ENCODE peak calls at places on chromosomes 11 and 22, in ten cellular contexts. A, L, Y, R, C, T, G, P, I and E are unnamed samples.

GRCh38 chr11:115920841-115921480 is 416.7 kb upstream of the CADM1 start:
- DNase-seq in A (no peak), L (no peak), Y (no peak), R (no peak), C (no peak), T (no peak), G (no peak), P (no peak), I (no peak), E (no peak)

GRCh38 chr11:26229270-26229669 is 102.7 kb upstream of the ANO3 start:
- DNase-seq in A (no peak), L (peak), Y (no peak), R (no peak), C (no peak), T (peak), G (no peak), P (no peak), I (no peak), E (peak)

GRCh38 chr11:6635082-6635932 is 16.1 kb upstream of the TPP1 start:
- DNase-seq in A (peak), L (peak), Y (no peak), R (no peak), C (no peak), T (no peak), G (peak), P (no peak), I (no peak), E (peak)

GRCh38 chr11:118046964-118047700 is 29.7 kb upstream of the TMPRSS4 start:
- DNase-seq in A (peak), L (no peak), Y (no peak), R (no peak), C (no peak), T (no peak), G (no peak), P (no peak), I (no peak), E (no peak)

GRCh38 chr22:49764151-49764581 is 63.5 kb downstream of the BRD1 start:
- DNase-seq in A (peak), L (no peak), Y (no peak), R (no peak), C (no peak), T (no peak), G (no peak), P (peak), I (no peak), E (peak)

GRCh38 chr11:86741489-86742435 is 58.6 kb upstream of the PRSS23 start:
- DNase-seq in A (no peak), L (peak), Y (no peak), R (no peak), C (no peak), T (peak), G (no peak), P (no peak), I (no peak), E (peak)

GRCh38 chr11:10304495-10305261 is at the start of gene ADM:
- DNase-seq in A (peak), L (peak), Y (peak), R (no peak), C (peak), T (peak), G (peak), P (peak), I (no peak), E (peak)

GRCh38 chr11:70281114-70281729 is 10.7 kb downstream of the PPFIA1 start:
- DNase-seq in A (no peak), L (peak), Y (no peak), R (no peak), C (no peak), T (peak), G (no peak), P (no peak), I (no peak), E (peak)

GRCh38 chr22:38327805-38328204 is 10.6 kb upstream of the CSNK1E start:
- DNase-seq in A (no peak), L (peak), Y (no peak), R (no peak), C (no peak), T (no peak), G (no peak), P (no peak), I (no peak), E (peak)

GRCh38 chr11:95108159-95108611 is 18.5 kb downstream of the ENDOD1 start:
- DNase-seq in A (no peak), L (peak), Y (no peak), R (no peak), C (no peak), T (no peak), G (peak), P (no peak), I (no peak), E (peak)

GRCh38 chr11:111795333-111795985 is 29.3 kb upstream of the PPP2R1B start:
- DNase-seq in A (no peak), L (peak), Y (no peak), R (no peak), C (no peak), T (no peak), G (no peak), P (no peak), I (no peak), E (peak)

GRCh38 chr11:68298659-68299516 is 13.5 kb upstream of the LRP5 start:
- DNase-seq in A (no peak), L (no peak), Y (no peak), R (no peak), C (no peak), T (no peak), G (peak), P (no peak), I (no peak), E (no peak)

GRCh38 chr11:29623144-29623722 is 393.6 kb downstream of the KCNA4 start:
- DNase-seq in A (no peak), L (no peak), Y (peak), R (no peak), C (no peak), T (no peak), G (no peak), P (no peak), I (no peak), E (no peak)

GRCh38 chr22:47786650-47787290 is 1024.3 kb downstream of the TBC1D22A start:
- DNase-seq in A (peak), L (no peak), Y (no peak), R (no peak), C (no peak), T (no peak), G (no peak), P (no peak), I (no peak), E (no peak)

GRCh38 chr11:103964390-103964789 is 72.0 kb upstream of the DDI1 start:
- DNase-seq in A (no peak), L (no peak), Y (no peak), R (no peak), C (no peak), T (no peak), G (no peak), P (no peak), I (no peak), E (no peak)

GRCh38 chr11:43172477-43172876 is 139.3 kb upstream of the API5 start:
- DNase-seq in A (no peak), L (no peak), Y (no peak), R (no peak), C (no peak), T (no peak), G (no peak), P (no peak), I (no peak), E (no peak)

GRCh38 chr22:47994899-47995573 is 1232.6 kb downstream of the TBC1D22A start:
- DNase-seq in A (no peak), L (no peak), Y (no peak), R (no peak), C (no peak), T (no peak), G (no peak), P (no peak), I (no peak), E (no peak)

GRCh38 chr11:87374206-87374793 is 336.6 kb downstream of the TMEM135 start:
- DNase-seq in A (no peak), L (no peak), Y (no peak), R (no peak), C (no peak), T (no peak), G (no peak), P (no peak), I (no peak), E (no peak)

GRCh38 chr11:61429346-61429690 is 457 bp downstream of the CPSF7 start:
- DNase-seq in A (peak), L (peak), Y (peak), R (peak), C (no peak), T (no peak), G (peak), P (peak), I (peak), E (peak)

GRCh38 chr11:33909552-33909951 is 17.7 kb upstream of the LMO2 start:
- DNase-seq in A (no peak), L (no peak), Y (no peak), R (no peak), C (no peak), T (no peak), G (no peak), P (no peak), I (no peak), E (no peak)

GRCh38 chr22:17492247-17492646 is 71.1 kb upstream of the SLC25A18 start:
- DNase-seq in A (peak), L (no peak), Y (peak), R (no peak), C (no peak), T (no peak), G (no peak), P (no peak), I (no peak), E (no peak)

GRCh38 chr11:87463486-87464102 is 425.9 kb downstream of the TMEM135 start:
- DNase-seq in A (no peak), L (peak), Y (peak), R (peak), C (no peak), T (no peak), G (no peak), P (no peak), I (no peak), E (peak)

GRCh38 chr11:84471501-84471900 is 1155.6 kb downstream of the DLG2 start:
- DNase-seq in A (no peak), L (no peak), Y (no peak), R (no peak), C (no peak), T (no peak), G (no peak), P (no peak), I (no peak), E (no peak)

GRCh38 chr22:38967451-38968450 is 10.3 kb downstream of the APOBEC3A start:
- DNase-seq in A (no peak), L (no peak), Y (no peak), R (no peak), C (no peak), T (no peak), G (no peak), P (no peak), I (no peak), E (no peak)

GRCh38 chr22:19147193-19147780 is 2.8 kb downstream of the GSC2 start:
- DNase-seq in A (no peak), L (no peak), Y (no peak), R (no peak), C (no peak), T (no peak), G (no peak), P (no peak), I (no peak), E (no peak)

GRCh38 chr22:19974935-19975706 is 33.5 kb upstream of the TXNRD2 start:
- DNase-seq in A (no peak), L (no peak), Y (no peak), R (peak), C (no peak), T (no peak), G (no peak), P (no peak), I (no peak), E (no peak)

GRCh38 chr11:132278801-132279574 is 908.6 kb downstream of the NTM start:
- DNase-seq in A (no peak), L (peak), Y (no peak), R (peak), C (no peak), T (peak), G (no peak), P (no peak), I (no peak), E (peak)

GRCh38 chr11:128709402-128709801 is 15.5 kb downstream of the FLI1 start:
- DNase-seq in A (no peak), L (peak), Y (no peak), R (no peak), C (no peak), T (peak), G (no peak), P (no peak), I (no peak), E (peak)

GRCh38 chr22:44287121-44287693 is 25.5 kb downstream of the SHISAL1 start:
- DNase-seq in A (no peak), L (no peak), Y (no peak), R (no peak), C (no peak), T (no peak), G (no peak), P (no peak), I (no peak), E (no peak)

GRCh38 chr11:86244063-86244521 is 461 bp upstream of the EED start:
- DNase-seq in A (peak), L (no peak), Y (peak), R (peak), C (no peak), T (peak), G (peak), P (peak), I (peak), E (no peak)

GRCh38 chr11:83612891-83613766 is 327.0 kb upstream of the CCDC90B start:
- DNase-seq in A (no peak), L (no peak), Y (no peak), R (no peak), C (no peak), T (no peak), G (no peak), P (no peak), I (no peak), E (no peak)

GRCh38 chr22:47071078-47071811 is 308.8 kb downstream of the TBC1D22A start:
- DNase-seq in A (peak), L (no peak), Y (no peak), R (no peak), C (no peak), T (no peak), G (no peak), P (no peak), I (no peak), E (no peak)

GRCh38 chr11:66190776-66191175 is 77.7 kb upstream of the RAB1B start:
- DNase-seq in A (no peak), L (no peak), Y (no peak), R (no peak), C (no peak), T (no peak), G (no peak), P (no peak), I (no peak), E (peak)

GRCh38 chr22:43891360-43892182 is at the start of gene PNPLA5:
- DNase-seq in A (no peak), L (no peak), Y (no peak), R (no peak), C (no peak), T (no peak), G (no peak), P (peak), I (no peak), E (no peak)

GRCh38 chr11:14054708-14055107 is 92.2 kb downstream of the SPON1 start:
- DNase-seq in A (no peak), L (no peak), Y (no peak), R (peak), C (no peak), T (no peak), G (no peak), P (no peak), I (no peak), E (peak)

GRCh38 chr11:66847461-66848232 is 4.4 kb downstream of the RCE1 start:
- DNase-seq in A (peak), L (no peak), Y (no peak), R (no peak), C (no peak), T (no peak), G (no peak), P (no peak), I (no peak), E (no peak)

GRCh38 chr11:8832571-8833260 is 78.3 kb upstream of the AKIP1 start:
- DNase-seq in A (no peak), L (peak), Y (no peak), R (no peak), C (no peak), T (peak), G (no peak), P (no peak), I (no peak), E (peak)

GRCh38 chr11:47186076-47186936 is at the start of gene PACSIN3:
- DNase-seq in A (no peak), L (no peak), Y (peak), R (no peak), C (no peak), T (no peak), G (peak), P (peak), I (peak), E (peak)

GRCh38 chr11:47186937-47187681 is 875 bp upstream of the PACSIN3 start:
- DNase-seq in A (no peak), L (peak), Y (peak), R (peak), C (no peak), T (no peak), G (peak), P (peak), I (peak), E (peak)

GRCh38 chr11:47189100-47189834 is 3.0 kb upstream of the PACSIN3 start:
- DNase-seq in A (no peak), L (peak), Y (peak), R (no peak), C (no peak), T (peak), G (no peak), P (no peak), I (no peak), E (peak)

GRCh38 chr11:47188262-47188661 is 2.0 kb upstream of the PACSIN3 start:
- DNase-seq in A (no peak), L (no peak), Y (no peak), R (no peak), C (no peak), T (no peak), G (no peak), P (no peak), I (no peak), E (peak)

GRCh38 chr11:47187723-47188122 is 1.5 kb upstream of the PACSIN3 start:
- DNase-seq in A (no peak), L (no peak), Y (peak), R (no peak), C (no peak), T (no peak), G (no peak), P (no peak), I (no peak), E (peak)
- H3K4me3 ChIP-seq in A (no peak), L (peak), Y (peak), R (peak), C (peak), T (peak), G (no peak), P (no peak), I (no peak), E (peak)

GRCh38 chr22:25827415-25827814 is 85.4 kb downstream of the MYO18B start:
- DNase-seq in A (no peak), L (no peak), Y (no peak), R (no peak), C (no peak), T (no peak), G (no peak), P (no peak), I (no peak), E (no peak)
- H3K4me3 ChIP-seq in A (no peak), L (no peak), Y (no peak), R (no peak), C (no peak), T (no peak), G (no peak), P (no peak), I (no peak), E (no peak)

GRCh38 chr11:75869661-75870455 is 54.8 kb downstream of the UVRAG start:
- DNase-seq in A (no peak), L (no peak), Y (no peak), R (no peak), C (no peak), T (no peak), G (no peak), P (no peak), I (no peak), E (peak)

GRCh38 chr11:75868990-75869389 is 54.0 kb downstream of the UVRAG start:
- DNase-seq in A (no peak), L (no peak), Y (peak), R (no peak), C (no peak), T (no peak), G (no peak), P (no peak), I (no peak), E (peak)

GRCh38 chr11:75872887-75873416 is 57.9 kb downstream of the UVRAG start:
- DNase-seq in A (no peak), L (no peak), Y (no peak), R (no peak), C (no peak), T (no peak), G (no peak), P (no peak), I (no peak), E (no peak)

GRCh38 chr11:75874942-75875341 is 59.9 kb downstream of the UVRAG start:
- DNase-seq in A (no peak), L (no peak), Y (no peak), R (no peak), C (no peak), T (no peak), G (no peak), P (no peak), I (no peak), E (no peak)

GRCh38 chr11:75873417-75874148 is 58.6 kb downstream of the UVRAG start:
- DNase-seq in A (no peak), L (no peak), Y (no peak), R (no peak), C (no peak), T (no peak), G (no peak), P (no peak), I (no peak), E (no peak)
- H3K4me3 ChIP-seq in A (no peak), L (no peak), Y (no peak), R (no peak), C (no peak), T (no peak), G (no peak), P (no peak), I (no peak), E (no peak)

GRCh38 chr22:22661275-22661674 is 16.9 kb downstream of the GGTLC2 start:
- DNase-seq in A (peak), L (no peak), Y (no peak), R (no peak), C (no peak), T (no peak), G (no peak), P (no peak), I (no peak), E (no peak)
- H3K4me3 ChIP-seq in A (no peak), L (no peak), Y (no peak), R (no peak), C (no peak), T (no peak), G (no peak), P (no peak), I (no peak), E (no peak)

GRCh38 chr11:18790820-18791174 is 801 bp downstream of the PTPN5 start:
- DNase-seq in A (no peak), L (no peak), Y (no peak), R (no peak), C (no peak), T (no peak), G (no peak), P (no peak), I (no peak), E (no peak)
- H3K4me3 ChIP-seq in A (no peak), L (no peak), Y (peak), R (no peak), C (no peak), T (no peak), G (no peak), P (no peak), I (no peak), E (no peak)

GRCh38 chr22:25420471-25420924 is 144.0 kb upstream of the GRK3 start:
- DNase-seq in A (no peak), L (no peak), Y (no peak), R (no peak), C (no peak), T (no peak), G (peak), P (peak), I (no peak), E (no peak)

GRCh38 chr22:25417792-25418191 is 146.7 kb upstream of the GRK3 start:
- DNase-seq in A (no peak), L (no peak), Y (no peak), R (no peak), C (no peak), T (no peak), G (no peak), P (no peak), I (no peak), E (no peak)

GRCh38 chr22:25420925-25421904 is 143.3 kb upstream of the GRK3 start:
- DNase-seq in A (no peak), L (no peak), Y (no peak), R (no peak), C (no peak), T (no peak), G (no peak), P (peak), I (no peak), E (no peak)

GRCh38 chr22:25413620-25414019 is 150.9 kb upstream of the GRK3 start:
- DNase-seq in A (no peak), L (no peak), Y (no peak), R (no peak), C (no peak), T (no peak), G (no peak), P (no peak), I (no peak), E (no peak)

DNA sequence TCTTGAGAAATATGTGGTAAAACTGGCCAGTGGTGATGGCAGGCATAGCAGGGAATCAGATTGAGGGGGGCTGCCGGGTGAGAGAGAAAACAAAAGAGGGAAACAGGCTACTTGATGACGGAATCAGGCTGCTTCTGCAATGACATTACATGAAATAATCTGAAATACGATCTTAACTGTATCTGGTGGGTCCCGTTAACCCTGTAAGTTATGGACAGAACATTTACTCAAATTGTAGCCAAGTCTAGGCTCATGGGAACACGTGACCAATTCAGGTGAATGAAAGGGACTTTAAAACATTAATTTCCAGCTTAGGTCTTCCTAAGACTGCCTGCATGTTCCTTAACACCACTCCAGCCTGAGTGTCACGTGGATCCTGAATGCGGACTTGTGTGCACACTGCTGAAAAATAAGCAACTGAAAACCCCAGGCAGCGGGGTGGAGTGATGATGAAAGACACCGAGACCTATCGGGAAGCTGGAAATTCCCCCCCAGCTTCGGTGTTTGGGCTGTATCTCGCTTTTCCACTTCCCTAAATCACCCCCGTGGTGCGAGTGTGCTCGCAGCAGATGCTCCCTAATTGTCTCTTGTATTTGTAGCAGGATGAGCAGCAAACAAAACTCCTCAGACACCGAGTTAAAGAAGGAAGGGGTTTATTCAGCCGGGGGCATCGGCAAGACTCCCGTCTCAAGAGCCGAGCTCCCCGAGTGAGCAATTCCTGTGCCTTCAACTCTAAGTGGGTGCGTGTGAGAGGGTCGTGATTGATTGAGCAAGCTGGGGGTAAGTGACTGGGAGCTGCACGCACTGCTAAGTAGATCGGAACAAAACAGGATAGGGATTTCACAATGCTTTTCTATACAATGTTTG is 145.0 kb upstream of the GRK3 start:
- DNase-seq in A (no peak), L (no peak), Y (no peak), R (no peak), C (no peak), T (no peak), G (peak), P (peak), I (no peak), E (no peak)
- H3K4me3 ChIP-seq in A (no peak), L (no peak), Y (no peak), R (no peak), C (no peak), T (no peak), G (peak), P (peak), I (peak), E (no peak)